ENCODE peak calls at places on chromosome 20, in seven cellular contexts. K, B, T, P, D, R and G are unnamed samples.

GRCh38 chr20:61560361-61560853 is 308.3 kb downstream of the CDH4 start:
- DNase-seq in K (peak; percentile 27), B (peak; percentile 68), T (no peak), P (peak; percentile 7), D (no peak), R (peak; percentile 46), G (no peak)

GRCh38 chr20:21053002-21053762 is 53.0 kb downstream of the LINC00237 start:
- DNase-seq in K (no peak), B (peak; percentile 26), T (no peak), P (peak; percentile 50), D (no peak), R (no peak), G (no peak)

GRCh38 chr20:4235512-4236043 is 220.2 kb upstream of the RNF24 start:
- DNase-seq in K (no peak), B (no peak), T (no peak), P (no peak), D (no peak), R (no peak), G (no peak)

GRCh38 chr20:57473246-57474042 is 51.5 kb downstream of the CTCFL start:
- DNase-seq in K (no peak), B (no peak), T (no peak), P (no peak), D (no peak), R (no peak), G (no peak)

GRCh38 chr20:5590899-5591298 is 159.3 kb upstream of the SHLD1 start:
- DNase-seq in K (no peak), B (no peak), T (no peak), P (no peak), D (no peak), R (no peak), G (no peak)

GRCh38 chr20:356745-357144 is 9.8 kb downstream of the NRSN2 start:
- DNase-seq in K (no peak), B (no peak), T (no peak), P (no peak), D (no peak), R (no peak), G (no peak)

GRCh38 chr20:34808583-34808982 is 16.9 kb downstream of the NCOA6 start:
- DNase-seq in K (no peak), B (no peak), T (no peak), P (no peak), D (no peak), R (no peak), G (no peak)

GRCh38 chr20:21719592-21720214 is 14.2 kb downstream of the PAX1 start:
- DNase-seq in K (peak; percentile 63), B (peak; percentile 81), T (peak; percentile 73), P (peak; percentile 45), D (peak; percentile 58), R (no peak), G (no peak)

GRCh38 chr20:46132705-46133120 is 14.6 kb downstream of the CD40 start:
- DNase-seq in K (peak; percentile 89), B (peak; percentile 85), T (peak; percentile 74), P (peak; percentile 58), D (no peak), R (peak; percentile 72), G (peak; percentile 16)

GRCh38 chr20:50310673-50311051 is 120.0 kb downstream of the CEBPB start:
- DNase-seq in K (no peak), B (no peak), T (no peak), P (no peak), D (no peak), R (no peak), G (no peak)